ENCODE peak calls at places on chromosomes 1 and 21, in nine cellular contexts. Q is cardiac muscle cell, Y is ovary, K is uterus, G is lower lobe of right lung, Z is IMR-90, W is upper lobe of right lung, S is left ventricle myocardium inferior, B is psoas muscle. A is an unnamed sample. For H3K4me1 and H3K9me3, the result is how much of the 10 kb centered on the place peaks cover.

GRCh38 chr1:151006331-151007052 is at the start of gene MINDY1:
- DNase-seq in G (peak), Z (peak), Y (peak), S (peak), K (peak), W (peak), Q (peak), B (peak), A (peak)

GRCh38 chr21:24897883-24898282 is 709.4 kb downstream of the MRPL39 start:
- DNase-seq in Z (no peak), B (no peak), G (no peak), Q (no peak), S (no peak), Y (no peak), W (no peak), K (no peak), A (no peak)

GRCh38 chr1:32899586-32900296 is 1.4 kb downstream of the TMEM54 start:
- DNase-seq in B (no peak), W (peak), G (no peak), Q (no peak), Y (no peak), K (no peak), Z (no peak), S (no peak), A (peak)

GRCh38 chr1:234542211-234542850 is 63.4 kb upstream of the TARBP1 start:
- DNase-seq in B (peak), Q (no peak), G (no peak), Y (peak), S (no peak), Z (no peak), K (no peak), W (no peak), A (no peak)

GRCh38 chr1:2349821-2350220 is 41.5 kb downstream of the MORN1 start:
- DNase-seq in B (peak), Y (no peak), W (peak), K (no peak), G (peak), Z (no peak), S (peak), Q (no peak), A (no peak)

GRCh38 chr1:29259802-29260441 is 23.6 kb downstream of the PTPRU start:
- DNase-seq in S (peak), B (peak), Z (no peak), Q (peak), W (peak), Y (peak), G (peak), K (peak), A (peak)

GRCh38 chr1:91585982-91586381 is 85.3 kb downstream of the CDC7 start:
- DNase-seq in Z (no peak), Q (no peak), G (no peak), B (no peak), S (no peak), Y (no peak), K (no peak), W (no peak), A (no peak)

GRCh38 chr1:11640101-11640500 is 14.1 kb downstream of the FBXO2 start:
- DNase-seq in G (no peak), K (no peak), W (no peak), Y (no peak), S (no peak), Z (no peak), Q (no peak), B (no peak), A (no peak)

GRCh38 chr1:223014142-223014873 is 128.7 kb downstream of the TLR5 start:
- DNase-seq in B (no peak), Z (no peak), K (no peak), S (no peak), W (no peak), Q (no peak), G (no peak), Y (no peak), A (no peak)

GRCh38 chr1:109467301-109467777 is 993 bp downstream of the SYPL2 start:
- DNase-seq in B (no peak), Z (no peak), Q (no peak), K (no peak), W (no peak), Y (no peak), G (no peak), S (no peak), A (no peak)

GRCh38 chr1:83919872-83920271 is 79.1 kb downstream of the TTLL7 start:
- DNase-seq in G (no peak), Y (no peak), Z (no peak), S (no peak), B (no peak), K (no peak), W (no peak), Q (no peak), A (no peak)

GRCh38 chr1:90402893-90403849 is 313.9 kb downstream of the BARHL2 start:
- DNase-seq in S (no peak), Y (no peak), G (no peak), K (no peak), Z (peak), Q (peak), B (no peak), W (no peak), A (no peak)

GRCh38 chr1:112927462-112927971 is 28.5 kb downstream of the SLC16A1 start:
- DNase-seq in G (no peak), B (no peak), K (no peak), S (no peak), Z (no peak), Q (no peak), W (no peak), Y (no peak), A (no peak)

GRCh38 chr1:202274611-202275010 is 67.1 kb downstream of the UBE2T start:
- DNase-seq in G (no peak), S (no peak), W (no peak), B (no peak), Y (no peak), K (no peak), Q (peak), Z (peak), A (no peak)

GRCh38 chr1:155978325-155978972 is at the start of gene ARHGEF2:
- DNase-seq in B (peak), Z (peak), G (peak), Y (peak), Q (peak), K (peak), S (peak), W (peak), A (peak)

GRCh38 chr1:44645466-44646244 is 28.6 kb downstream of the TMEM53 start:
- DNase-seq in G (no peak), S (peak), K (peak), Z (peak), W (no peak), B (peak), Q (no peak), Y (peak), A (no peak)

GRCh38 chr1:119253366-119253765 is 112.9 kb upstream of the WARS2 start:
- DNase-seq in K (no peak), Y (no peak), W (no peak), G (no peak), Z (peak), S (no peak), Q (peak), B (no peak), A (no peak)

GRCh38 chr21:38997051-38997450 is 186.2 kb downstream of the PSMG1 start:
- DNase-seq in Y (no peak), K (no peak), B (no peak), S (no peak), G (no peak), Z (no peak), W (no peak), Q (no peak), A (no peak)

GRCh38 chr1:213572939-213573647 is 414.7 kb upstream of the PROX1 start:
- DNase-seq in Z (no peak), K (no peak), G (no peak), Q (no peak), W (no peak), B (no peak), Y (no peak), S (no peak), A (no peak)

GRCh38 chr1:67489643-67490042 is 59.4 kb upstream of the SERBP1 start:
- DNase-seq in B (no peak), Z (peak), S (no peak), Q (peak), K (no peak), G (no peak), Y (no peak), W (no peak), A (peak)

GRCh38 chr1:8312235-8313218 is 5.4 kb upstream of the SLC45A1 start:
- DNase-seq in Q (no peak), K (no peak), G (no peak), Z (no peak), Y (no peak), W (no peak), S (peak), B (no peak), A (no peak)

GRCh38 chr21:41866274-41866809 is 12.8 kb downstream of the PRDM15 start:
- DNase-seq in Q (no peak), G (no peak), S (no peak), Z (no peak), W (no peak), B (no peak), K (no peak), Y (no peak), A (no peak)
- TF ChIP-seq CTCF in Q (no peak), G (no peak), S (no peak), Z (no peak), W (no peak), B (no peak), K (no peak), Y (no peak), A (no peak)

GRCh38 chr1:52695627-52696026 is 2.5 kb downstream of the COA7 start:
- DNase-seq in Z (no peak), Q (no peak), Y (no peak), W (no peak), G (no peak), K (no peak), S (no peak), B (no peak), A (no peak)
- H3K4me1 ChIP-seq in Z (under half), Q (under half), Y (under half), W (under half), G (under half), K (under half), S (under half), B (under half), A (under half)

GRCh38 chr1:4150262-4150661 is 250.2 kb upstream of the C1orf174 start:
- DNase-seq in Y (no peak), G (no peak), B (no peak), S (no peak), W (no peak), K (no peak), Z (no peak), Q (no peak), A (no peak)
- H3K9me3 ChIP-seq in Y (under half), G (under half), B (under half), S (under half), W (under half), K (under half), Z (under half), Q (under half), A (under half)

GRCh38 chr1:65267291-65268087 is 41.9 kb upstream of the DNAJC6 start:
- DNase-seq in W (no peak), Q (no peak), K (no peak), G (no peak), B (no peak), Y (no peak), S (no peak), Z (no peak), A (no peak)

GRCh38 chr1:65264197-65264929 is 45.0 kb upstream of the DNAJC6 start:
- DNase-seq in S (peak), Y (peak), Z (peak), G (no peak), B (no peak), Q (peak), K (no peak), W (no peak), A (no peak)

GRCh38 chr1:65266501-65266900 is 42.8 kb upstream of the DNAJC6 start:
- DNase-seq in G (no peak), W (no peak), Q (no peak), B (no peak), Y (no peak), S (no peak), K (no peak), Z (no peak), A (no peak)

GRCh38 chr1:65263286-65263685 is 46.1 kb upstream of the DNAJC6 start:
- DNase-seq in Q (no peak), Z (no peak), K (no peak), G (no peak), W (no peak), Y (no peak), S (no peak), B (no peak), A (no peak)

GRCh38 chr1:65265296-65266271 is 43.8 kb upstream of the DNAJC6 start:
- DNase-seq in W (no peak), S (peak), K (peak), B (no peak), Z (no peak), Q (peak), G (no peak), Y (peak), A (peak)
- TF ChIP-seq CTCF in W (peak), S (peak), K (no peak), B (no peak), Z (no peak), Q (peak), G (peak), Y (peak), A (no peak)